ENCODE peak calls at places on chromosomes 12 and 14, in ten cellular contexts. One of them, this sample, is unnamed.

GRCh38 chr12:116461060-116461459 is 98.1 kb upstream of the MAP1LC3B2 start:
- DNase-seq in IMR-90: no peak
- DNase-seq in heart left ventricle: no peak
- DNase-seq in HCT116: no peak
- DNase-seq in MM.1S: no peak
- DNase-seq in ascending aorta: no peak
- DNase-seq in A549: no peak
- DNase-seq in fibroblast of lung: no peak
- DNase-seq in tibial nerve: no peak
- DNase-seq in GM23338: no peak
- DNase-seq in this sample: no peak

GRCh38 chr12:97921957-97922722 is 459.5 kb downstream of the RMST start:
- DNase-seq in IMR-90: no peak
- DNase-seq in heart left ventricle: no peak
- DNase-seq in HCT116: no peak
- DNase-seq in MM.1S: no peak
- DNase-seq in ascending aorta: no peak
- DNase-seq in A549: no peak
- DNase-seq in fibroblast of lung: peak
- DNase-seq in tibial nerve: no peak
- DNase-seq in GM23338: no peak
- DNase-seq in this sample: peak

GRCh38 chr12:46217686-46218508 is 50.9 kb downstream of the SLC38A1 start:
- DNase-seq in IMR-90: no peak
- DNase-seq in heart left ventricle: peak
- DNase-seq in HCT116: no peak
- DNase-seq in MM.1S: peak
- DNase-seq in ascending aorta: no peak
- DNase-seq in A549: no peak
- DNase-seq in fibroblast of lung: no peak
- DNase-seq in tibial nerve: no peak
- DNase-seq in GM23338: no peak
- DNase-seq in this sample: no peak

GRCh38 chr14:68621400-68622365 is 171.2 kb downstream of the ZFP36L1 start:
- DNase-seq in IMR-90: peak
- DNase-seq in heart left ventricle: peak
- DNase-seq in HCT116: no peak
- DNase-seq in MM.1S: no peak
- DNase-seq in ascending aorta: peak
- DNase-seq in A549: no peak
- DNase-seq in fibroblast of lung: peak
- DNase-seq in tibial nerve: no peak
- DNase-seq in GM23338: no peak
- DNase-seq in this sample: no peak

GRCh38 chr14:42140831-42141279 is 534.2 kb downstream of the LRFN5 start:
- DNase-seq in IMR-90: peak
- DNase-seq in heart left ventricle: no peak
- DNase-seq in HCT116: no peak
- DNase-seq in MM.1S: no peak
- DNase-seq in ascending aorta: no peak
- DNase-seq in A549: peak
- DNase-seq in fibroblast of lung: peak
- DNase-seq in tibial nerve: no peak
- DNase-seq in GM23338: no peak
- DNase-seq in this sample: peak

GRCh38 chr14:98293527-98293926 is 978.5 kb downstream of the BCL11B start:
- DNase-seq in IMR-90: no peak
- DNase-seq in heart left ventricle: no peak
- DNase-seq in HCT116: no peak
- DNase-seq in MM.1S: no peak
- DNase-seq in ascending aorta: no peak
- DNase-seq in A549: no peak
- DNase-seq in fibroblast of lung: no peak
- DNase-seq in tibial nerve: no peak
- DNase-seq in GM23338: no peak
- DNase-seq in this sample: no peak

GRCh38 chr12:29889737-29890136 is 106.0 kb upstream of the TMTC1 start:
- DNase-seq in IMR-90: peak
- DNase-seq in heart left ventricle: peak
- DNase-seq in HCT116: peak
- DNase-seq in MM.1S: no peak
- DNase-seq in ascending aorta: no peak
- DNase-seq in A549: no peak
- DNase-seq in fibroblast of lung: peak
- DNase-seq in tibial nerve: peak
- DNase-seq in GM23338: peak
- DNase-seq in this sample: no peak

GRCh38 chr12:90061834-90062233 is 353.2 kb upstream of the ATP2B1 start:
- DNase-seq in IMR-90: no peak
- DNase-seq in heart left ventricle: no peak
- DNase-seq in HCT116: no peak
- DNase-seq in MM.1S: no peak
- DNase-seq in ascending aorta: no peak
- DNase-seq in A549: no peak
- DNase-seq in fibroblast of lung: no peak
- DNase-seq in tibial nerve: no peak
- DNase-seq in GM23338: no peak
- DNase-seq in this sample: no peak

GRCh38 chr12:129067482-129067881 is 214.2 kb downstream of the GLT1D1 start:
- DNase-seq in IMR-90: no peak
- DNase-seq in heart left ventricle: no peak
- DNase-seq in HCT116: no peak
- DNase-seq in MM.1S: no peak
- DNase-seq in ascending aorta: no peak
- DNase-seq in A549: no peak
- DNase-seq in fibroblast of lung: no peak
- DNase-seq in tibial nerve: no peak
- DNase-seq in GM23338: peak
- DNase-seq in this sample: no peak

GRCh38 chr12:55797068-55797467 is 20.5 kb downstream of the SARNP start:
- DNase-seq in IMR-90: peak
- DNase-seq in heart left ventricle: no peak
- DNase-seq in HCT116: peak
- DNase-seq in MM.1S: no peak
- DNase-seq in ascending aorta: no peak
- DNase-seq in A549: peak
- DNase-seq in fibroblast of lung: peak
- DNase-seq in tibial nerve: no peak
- DNase-seq in GM23338: peak
- DNase-seq in this sample: no peak

GRCh38 chr14:31300296-31300695 is 92.7 kb upstream of the HECTD1 start:
- DNase-seq in IMR-90: no peak
- DNase-seq in heart left ventricle: no peak
- DNase-seq in HCT116: no peak
- DNase-seq in MM.1S: no peak
- DNase-seq in ascending aorta: no peak
- DNase-seq in A549: peak
- DNase-seq in fibroblast of lung: peak
- DNase-seq in tibial nerve: no peak
- DNase-seq in GM23338: peak
- DNase-seq in this sample: no peak

GRCh38 chr12:32516230-32516629 is 116.9 kb downstream of the FGD4 start:
- DNase-seq in IMR-90: no peak
- DNase-seq in heart left ventricle: no peak
- DNase-seq in HCT116: no peak
- DNase-seq in MM.1S: no peak
- DNase-seq in ascending aorta: no peak
- DNase-seq in A549: no peak
- DNase-seq in fibroblast of lung: no peak
- DNase-seq in tibial nerve: no peak
- DNase-seq in GM23338: no peak
- DNase-seq in this sample: no peak

GRCh38 chr14:31059152-31059924 is 33.2 kb upstream of the STRN3 start:
- DNase-seq in IMR-90: peak
- DNase-seq in heart left ventricle: no peak
- DNase-seq in HCT116: no peak
- DNase-seq in MM.1S: no peak
- DNase-seq in ascending aorta: no peak
- DNase-seq in A549: no peak
- DNase-seq in fibroblast of lung: peak
- DNase-seq in tibial nerve: no peak
- DNase-seq in GM23338: peak
- DNase-seq in this sample: peak

GRCh38 chr12:2084553-2085296 is 31.9 kb downstream of the CACNA1C start:
- DNase-seq in IMR-90: peak
- DNase-seq in heart left ventricle: no peak
- DNase-seq in HCT116: no peak
- DNase-seq in MM.1S: no peak
- DNase-seq in ascending aorta: peak
- DNase-seq in A549: no peak
- DNase-seq in fibroblast of lung: peak
- DNase-seq in tibial nerve: no peak
- DNase-seq in GM23338: no peak
- DNase-seq in this sample: no peak

GRCh38 chr14:104504172-104504735 is 75.3 kb upstream of the C14orf180 start:
- DNase-seq in IMR-90: no peak
- DNase-seq in heart left ventricle: no peak
- DNase-seq in HCT116: no peak
- DNase-seq in MM.1S: no peak
- DNase-seq in ascending aorta: no peak
- DNase-seq in A549: no peak
- DNase-seq in fibroblast of lung: no peak
- DNase-seq in tibial nerve: no peak
- DNase-seq in GM23338: no peak
- DNase-seq in this sample: no peak

GRCh38 chr14:40004871-40005503 is 572.8 kb upstream of the FBXO33 start:
- DNase-seq in IMR-90: no peak
- DNase-seq in heart left ventricle: no peak
- DNase-seq in HCT116: no peak
- DNase-seq in MM.1S: no peak
- DNase-seq in ascending aorta: no peak
- DNase-seq in A549: no peak
- DNase-seq in fibroblast of lung: no peak
- DNase-seq in tibial nerve: no peak
- DNase-seq in GM23338: no peak
- DNase-seq in this sample: peak

GRCh38 chr14:101191086-101191881 is 287.8 kb upstream of the RTL1 start:
- DNase-seq in IMR-90: no peak
- DNase-seq in heart left ventricle: no peak
- DNase-seq in HCT116: no peak
- DNase-seq in MM.1S: no peak
- DNase-seq in ascending aorta: no peak
- DNase-seq in A549: no peak
- DNase-seq in fibroblast of lung: no peak
- DNase-seq in tibial nerve: no peak
- DNase-seq in GM23338: no peak
- DNase-seq in this sample: no peak

GRCh38 chr12:65501093-65501621 is 222.7 kb downstream of the MSRB3 start:
- DNase-seq in IMR-90: no peak
- DNase-seq in heart left ventricle: peak
- DNase-seq in HCT116: no peak
- DNase-seq in MM.1S: no peak
- DNase-seq in ascending aorta: no peak
- DNase-seq in A549: no peak
- DNase-seq in fibroblast of lung: peak
- DNase-seq in tibial nerve: peak
- DNase-seq in GM23338: no peak
- DNase-seq in this sample: no peak
- H3K4me3 ChIP-seq in IMR-90: no peak
- H3K4me3 ChIP-seq in heart left ventricle: no peak
- H3K4me3 ChIP-seq in HCT116: no peak
- H3K4me3 ChIP-seq in MM.1S: no peak
- H3K4me3 ChIP-seq in ascending aorta: no peak
- H3K4me3 ChIP-seq in A549: no peak
- H3K4me3 ChIP-seq in fibroblast of lung: no peak
- H3K4me3 ChIP-seq in tibial nerve: no peak
- H3K4me3 ChIP-seq in GM23338: no peak
- H3K4me3 ChIP-seq in this sample: no peak

DNA sequence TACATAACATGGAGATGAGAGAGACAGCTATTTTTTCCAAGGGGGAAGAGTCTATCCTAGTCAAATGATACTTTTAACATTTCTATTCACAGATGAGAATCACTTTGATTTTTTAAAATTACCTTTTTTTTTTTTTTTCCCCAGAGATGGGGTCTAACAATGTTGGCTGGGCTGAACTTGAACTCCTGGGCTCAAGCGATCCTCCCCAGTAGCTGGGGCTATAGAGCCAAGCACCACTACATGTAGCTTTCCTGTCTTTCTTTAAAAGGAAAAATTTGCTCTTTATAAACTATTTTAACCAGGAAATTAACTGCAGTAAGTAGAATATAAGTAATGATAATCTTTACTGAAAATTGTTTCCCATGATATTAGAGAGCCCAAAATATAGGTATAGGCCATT is 3.3 kb downstream of the PRICKLE1 start:
- DNase-seq in IMR-90: no peak
- DNase-seq in heart left ventricle: no peak
- DNase-seq in HCT116: no peak
- DNase-seq in MM.1S: no peak
- DNase-seq in ascending aorta: no peak
- DNase-seq in A549: no peak
- DNase-seq in fibroblast of lung: no peak
- DNase-seq in tibial nerve: no peak
- DNase-seq in GM23338: no peak
- DNase-seq in this sample: no peak
- TF ChIP-seq CTCF in IMR-90: peak
- TF ChIP-seq CTCF in heart left ventricle: no peak
- TF ChIP-seq CTCF in HCT116: no peak
- TF ChIP-seq CTCF in MM.1S: no peak
- TF ChIP-seq CTCF in ascending aorta: no peak
- TF ChIP-seq CTCF in A549: no peak
- TF ChIP-seq CTCF in fibroblast of lung: peak
- TF ChIP-seq CTCF in tibial nerve: no peak
- TF ChIP-seq CTCF in GM23338: no peak
- TF ChIP-seq CTCF in this sample: peak

GRCh38 chr12:131783915-131784541 is 44.2 kb upstream of the MMP17 start:
- DNase-seq in IMR-90: peak
- DNase-seq in heart left ventricle: no peak
- DNase-seq in HCT116: peak
- DNase-seq in MM.1S: peak
- DNase-seq in ascending aorta: no peak
- DNase-seq in A549: peak
- DNase-seq in fibroblast of lung: peak
- DNase-seq in tibial nerve: no peak
- DNase-seq in GM23338: peak
- DNase-seq in this sample: no peak
- H3K4me3 ChIP-seq in IMR-90: peak
- H3K4me3 ChIP-seq in heart left ventricle: no peak
- H3K4me3 ChIP-seq in HCT116: peak
- H3K4me3 ChIP-seq in MM.1S: no peak
- H3K4me3 ChIP-seq in ascending aorta: no peak
- H3K4me3 ChIP-seq in A549: no peak
- H3K4me3 ChIP-seq in fibroblast of lung: no peak
- H3K4me3 ChIP-seq in tibial nerve: no peak
- H3K4me3 ChIP-seq in GM23338: no peak
- H3K4me3 ChIP-seq in this sample: no peak

GRCh38 chr14:73685328-73685727 is 28.9 kb downstream of the PNMA1 start:
- DNase-seq in IMR-90: no peak
- DNase-seq in heart left ventricle: no peak
- DNase-seq in HCT116: no peak
- DNase-seq in MM.1S: no peak
- DNase-seq in ascending aorta: no peak
- DNase-seq in A549: no peak
- DNase-seq in fibroblast of lung: no peak
- DNase-seq in tibial nerve: no peak
- DNase-seq in GM23338: no peak
- DNase-seq in this sample: no peak
- TF ChIP-seq CTCF in IMR-90: no peak
- TF ChIP-seq CTCF in heart left ventricle: no peak
- TF ChIP-seq CTCF in HCT116: no peak
- TF ChIP-seq CTCF in MM.1S: no peak
- TF ChIP-seq CTCF in ascending aorta: no peak
- TF ChIP-seq CTCF in A549: no peak
- TF ChIP-seq CTCF in fibroblast of lung: no peak
- TF ChIP-seq CTCF in tibial nerve: no peak
- TF ChIP-seq CTCF in GM23338: no peak
- TF ChIP-seq CTCF in this sample: no peak

GRCh38 chr12:113173081-113173698 is 12.1 kb downstream of the DDX54 start:
- DNase-seq in IMR-90: no peak
- DNase-seq in heart left ventricle: no peak
- DNase-seq in HCT116: no peak
- DNase-seq in MM.1S: peak
- DNase-seq in ascending aorta: no peak
- DNase-seq in A549: no peak
- DNase-seq in fibroblast of lung: no peak
- DNase-seq in tibial nerve: no peak
- DNase-seq in GM23338: no peak
- DNase-seq in this sample: no peak
- H3K4me3 ChIP-seq in IMR-90: no peak
- H3K4me3 ChIP-seq in heart left ventricle: no peak
- H3K4me3 ChIP-seq in HCT116: no peak
- H3K4me3 ChIP-seq in MM.1S: no peak
- H3K4me3 ChIP-seq in ascending aorta: no peak
- H3K4me3 ChIP-seq in A549: no peak
- H3K4me3 ChIP-seq in fibroblast of lung: no peak
- H3K4me3 ChIP-seq in tibial nerve: no peak
- H3K4me3 ChIP-seq in GM23338: no peak
- H3K4me3 ChIP-seq in this sample: no peak